ENCODE peak calls at places on chromosomes 7 and 10, in six cellular contexts. I is RPMI7951; W is stimulated activated effector memory CD8-positive, alpha-beta T cell treated with anti-CD3 and anti-CD28 coated beads, Interleukin-12 subunit alpha, Interleukin-12 subunit beta, amount 100 ng/mL, for 72 hours; D is heart left ventricle; A is HEK293T; N is activated T-cell treated with anti-CD3 and anti-CD28 coated beads for 24 hours. Y is an unnamed sample.

GRCh38 chr7:85074-85945 is 107.1 kb upstream of the FAM20C start:
- DNase-seq in A (no peak), I (peak; percentile 92), W (no peak), D (no peak), N (no peak), Y (no peak)

GRCh38 chr10:29968556-29968955 is 90.8 kb downstream of the JCAD start:
- DNase-seq in A (no peak), W (no peak), D (no peak), I (no peak), N (no peak), Y (no peak)

GRCh38 chr7:135768990-135769389 is 20.4 kb upstream of the FAM180A start:
- DNase-seq in A (no peak), D (no peak), I (no peak), N (no peak), W (no peak), Y (no peak)

GRCh38 chr10:75853085-75853484 is 421.7 kb downstream of the LRMDA start:
- DNase-seq in N (no peak), D (no peak), I (no peak), A (peak; percentile 39), W (no peak), Y (peak; percentile 5)

GRCh38 chr7:93558705-93559614 is 15.6 kb downstream of the CALCR start:
- DNase-seq in D (no peak), I (no peak), N (no peak), A (no peak), W (no peak), Y (peak; percentile 19)

GRCh38 chr7:121372376-121373024 is 23.6 kb downstream of the FAM3C start:
- DNase-seq in A (no peak), W (no peak), I (peak; percentile 34), N (no peak), D (no peak), Y (peak; percentile 16)

GRCh38 chr7:130356121-130356759 is 11.6 kb downstream of the CPA5 start:
- DNase-seq in N (no peak), I (peak; percentile 100), A (no peak), W (no peak), D (peak; percentile 77), Y (no peak)

GRCh38 chr10:63115732-63116383 is 17.3 kb upstream of the NRBF2 start:
- DNase-seq in A (no peak), I (peak; percentile 89), N (no peak), W (no peak), D (peak; percentile 89), Y (no peak)

GRCh38 chr7:12162420-12163113 is 48.5 kb upstream of the TMEM106B start:
- DNase-seq in N (no peak), W (no peak), I (no peak), D (no peak), A (no peak), Y (no peak)

GRCh38 chr10:93813507-93814465 is 56.0 kb downstream of the LGI1 start:
- DNase-seq in A (peak; percentile 69), N (peak; percentile 20), D (peak; percentile 22), W (peak; percentile 56), I (peak; percentile 59), Y (peak; percentile 63)

GRCh38 chr7:151796871-151797270 is 80.0 kb downstream of the PRKAG2 start:
- DNase-seq in D (no peak), W (no peak), I (peak; percentile 46), A (no peak), N (no peak), Y (no peak)